ENCODE peak calls at places on chromosomes 12 and 14, in eight cellular contexts. One of them, this sample, is unnamed.

GRCh38 chr14:69261761-69262331 is 1.9 kb downstream of the GALNT16 start:
- DNase-seq in stimulated activated naive B cell treated with anti-CD40 and anti-IgM and Interleukin-4, amounts not matched to agents 10 μg/mL and 1 μg/mL and 100 μg/mL, for 72 hours: no peak
- DNase-seq in sigmoid colon: no peak
- DNase-seq in CD8-positive, alpha-beta memory T cell: no peak
- DNase-seq in NCI-H1048: no peak
- DNase-seq in astrocyte of the spinal cord: no peak
- DNase-seq in heart right ventricle: peak; percentile 51
- DNase-seq in kidney tubule cell: no peak
- DNase-seq in this sample: no peak

GRCh38 chr12:55073043-55074022 is 52.9 kb upstream of the OR9K2 start:
- DNase-seq in stimulated activated naive B cell treated with anti-CD40 and anti-IgM and Interleukin-4, amounts not matched to agents 10 μg/mL and 1 μg/mL and 100 μg/mL, for 72 hours: peak; percentile 42
- DNase-seq in sigmoid colon: peak; percentile 79
- DNase-seq in CD8-positive, alpha-beta memory T cell: peak; percentile 83
- DNase-seq in NCI-H1048: peak; percentile 32
- DNase-seq in astrocyte of the spinal cord: peak; percentile 63
- DNase-seq in heart right ventricle: peak; percentile 75
- DNase-seq in kidney tubule cell: peak; percentile 63
- DNase-seq in this sample: peak; percentile 52

GRCh38 chr12:50057000-50057841 is at the start of gene ASIC1:
- DNase-seq in stimulated activated naive B cell treated with anti-CD40 and anti-IgM and Interleukin-4, amounts not matched to agents 10 μg/mL and 1 μg/mL and 100 μg/mL, for 72 hours: no peak
- DNase-seq in sigmoid colon: peak; percentile 88
- DNase-seq in CD8-positive, alpha-beta memory T cell: peak; percentile 68
- DNase-seq in NCI-H1048: no peak
- DNase-seq in astrocyte of the spinal cord: peak; percentile 56
- DNase-seq in heart right ventricle: peak; percentile 63
- DNase-seq in kidney tubule cell: peak; percentile 49
- DNase-seq in this sample: peak; percentile 26

GRCh38 chr12:34298176-34298970 is 276.1 kb downstream of the ALG10 start:
- DNase-seq in stimulated activated naive B cell treated with anti-CD40 and anti-IgM and Interleukin-4, amounts not matched to agents 10 μg/mL and 1 μg/mL and 100 μg/mL, for 72 hours: no peak
- DNase-seq in sigmoid colon: peak; percentile 49
- DNase-seq in CD8-positive, alpha-beta memory T cell: peak; percentile 9
- DNase-seq in NCI-H1048: no peak
- DNase-seq in astrocyte of the spinal cord: no peak
- DNase-seq in heart right ventricle: no peak
- DNase-seq in kidney tubule cell: no peak
- DNase-seq in this sample: no peak

GRCh38 chr14:58638231-58639205 is 756 bp downstream of the DACT1 start:
- DNase-seq in stimulated activated naive B cell treated with anti-CD40 and anti-IgM and Interleukin-4, amounts not matched to agents 10 μg/mL and 1 μg/mL and 100 μg/mL, for 72 hours: peak; percentile 23
- DNase-seq in sigmoid colon: peak; percentile 66
- DNase-seq in CD8-positive, alpha-beta memory T cell: no peak
- DNase-seq in NCI-H1048: no peak
- DNase-seq in astrocyte of the spinal cord: peak; percentile 39
- DNase-seq in heart right ventricle: peak; percentile 8
- DNase-seq in kidney tubule cell: peak; percentile 41
- DNase-seq in this sample: peak; percentile 40

GRCh38 chr12:52821826-52822660 is 8.1 kb upstream of the KRT4 start:
- DNase-seq in stimulated activated naive B cell treated with anti-CD40 and anti-IgM and Interleukin-4, amounts not matched to agents 10 μg/mL and 1 μg/mL and 100 μg/mL, for 72 hours: no peak
- DNase-seq in sigmoid colon: no peak
- DNase-seq in CD8-positive, alpha-beta memory T cell: no peak
- DNase-seq in NCI-H1048: no peak
- DNase-seq in astrocyte of the spinal cord: no peak
- DNase-seq in heart right ventricle: no peak
- DNase-seq in kidney tubule cell: peak; percentile 41
- DNase-seq in this sample: no peak

GRCh38 chr14:52987514-52987913 is 36.7 kb upstream of the FERMT2 start:
- DNase-seq in stimulated activated naive B cell treated with anti-CD40 and anti-IgM and Interleukin-4, amounts not matched to agents 10 μg/mL and 1 μg/mL and 100 μg/mL, for 72 hours: no peak
- DNase-seq in sigmoid colon: no peak
- DNase-seq in CD8-positive, alpha-beta memory T cell: no peak
- DNase-seq in NCI-H1048: no peak
- DNase-seq in astrocyte of the spinal cord: peak; percentile 23
- DNase-seq in heart right ventricle: no peak
- DNase-seq in kidney tubule cell: no peak
- DNase-seq in this sample: no peak

GRCh38 chr12:55908726-55909512 is 18.8 kb downstream of the PYM1 start:
- DNase-seq in stimulated activated naive B cell treated with anti-CD40 and anti-IgM and Interleukin-4, amounts not matched to agents 10 μg/mL and 1 μg/mL and 100 μg/mL, for 72 hours: no peak
- DNase-seq in sigmoid colon: no peak
- DNase-seq in CD8-positive, alpha-beta memory T cell: no peak
- DNase-seq in NCI-H1048: peak; percentile 24
- DNase-seq in astrocyte of the spinal cord: peak; percentile 25
- DNase-seq in heart right ventricle: no peak
- DNase-seq in kidney tubule cell: no peak
- DNase-seq in this sample: peak; percentile 98

GRCh38 chr14:100443643-100444042 is 120.5 kb downstream of the SLC25A47 start:
- DNase-seq in stimulated activated naive B cell treated with anti-CD40 and anti-IgM and Interleukin-4, amounts not matched to agents 10 μg/mL and 1 μg/mL and 100 μg/mL, for 72 hours: no peak
- DNase-seq in sigmoid colon: no peak
- DNase-seq in CD8-positive, alpha-beta memory T cell: no peak
- DNase-seq in NCI-H1048: no peak
- DNase-seq in astrocyte of the spinal cord: peak; percentile 35
- DNase-seq in heart right ventricle: no peak
- DNase-seq in kidney tubule cell: peak; percentile 38
- DNase-seq in this sample: no peak

GRCh38 chr12:69910739-69911138 is 85.7 kb downstream of the MYRFL start:
- DNase-seq in stimulated activated naive B cell treated with anti-CD40 and anti-IgM and Interleukin-4, amounts not matched to agents 10 μg/mL and 1 μg/mL and 100 μg/mL, for 72 hours: no peak
- DNase-seq in sigmoid colon: no peak
- DNase-seq in CD8-positive, alpha-beta memory T cell: no peak
- DNase-seq in NCI-H1048: no peak
- DNase-seq in astrocyte of the spinal cord: no peak
- DNase-seq in heart right ventricle: no peak
- DNase-seq in kidney tubule cell: no peak
- DNase-seq in this sample: no peak

GRCh38 chr12:124654666-124655316 is 87.4 kb upstream of the NCOR2 start:
- DNase-seq in stimulated activated naive B cell treated with anti-CD40 and anti-IgM and Interleukin-4, amounts not matched to agents 10 μg/mL and 1 μg/mL and 100 μg/mL, for 72 hours: no peak
- DNase-seq in sigmoid colon: peak; percentile 87
- DNase-seq in CD8-positive, alpha-beta memory T cell: no peak
- DNase-seq in NCI-H1048: no peak
- DNase-seq in astrocyte of the spinal cord: no peak
- DNase-seq in heart right ventricle: peak; percentile 76
- DNase-seq in kidney tubule cell: peak; percentile 26
- DNase-seq in this sample: no peak

GRCh38 chr12:124011435-124012124 is 38.6 kb downstream of the ZNF664 start:
- DNase-seq in stimulated activated naive B cell treated with anti-CD40 and anti-IgM and Interleukin-4, amounts not matched to agents 10 μg/mL and 1 μg/mL and 100 μg/mL, for 72 hours: no peak
- DNase-seq in sigmoid colon: no peak
- DNase-seq in CD8-positive, alpha-beta memory T cell: no peak
- DNase-seq in NCI-H1048: no peak
- DNase-seq in astrocyte of the spinal cord: no peak
- DNase-seq in heart right ventricle: no peak
- DNase-seq in kidney tubule cell: no peak
- DNase-seq in this sample: no peak

GRCh38 chr14:73935666-73936065 is 14.2 kb downstream of the FAM161B start:
- DNase-seq in stimulated activated naive B cell treated with anti-CD40 and anti-IgM and Interleukin-4, amounts not matched to agents 10 μg/mL and 1 μg/mL and 100 μg/mL, for 72 hours: no peak
- DNase-seq in sigmoid colon: no peak
- DNase-seq in CD8-positive, alpha-beta memory T cell: no peak
- DNase-seq in NCI-H1048: no peak
- DNase-seq in astrocyte of the spinal cord: peak; percentile 9
- DNase-seq in heart right ventricle: no peak
- DNase-seq in kidney tubule cell: peak; percentile 23
- DNase-seq in this sample: no peak

GRCh38 chr14:22336031-22336430 is 253.0 kb downstream of the DAD1 start:
- DNase-seq in stimulated activated naive B cell treated with anti-CD40 and anti-IgM and Interleukin-4, amounts not matched to agents 10 μg/mL and 1 μg/mL and 100 μg/mL, for 72 hours: no peak
- DNase-seq in sigmoid colon: no peak
- DNase-seq in CD8-positive, alpha-beta memory T cell: no peak
- DNase-seq in NCI-H1048: no peak
- DNase-seq in astrocyte of the spinal cord: no peak
- DNase-seq in heart right ventricle: no peak
- DNase-seq in kidney tubule cell: no peak
- DNase-seq in this sample: no peak